ENCODE peak calls at places on chromosome 11, in five cellular contexts. V is BJ, X is sigmoid colon, M is A549, C is hepatocyte. K is an unnamed sample.

GRCh38 chr11:58575377-58576020 is at the start of gene LPXN:
- DNase-seq in V (no peak), X (no peak), M (no peak), C (no peak), K (peak)

GRCh38 chr11:73907191-73907590 is 30.4 kb downstream of the PAAF1 start:
- DNase-seq in V (no peak), X (no peak), M (peak), C (no peak), K (no peak)

GRCh38 chr11:1194231-1194976 is 28.5 kb upstream of the MUC5B start:
- DNase-seq in V (no peak), X (peak), M (no peak), C (no peak), K (no peak)

GRCh38 chr11:108592591-108593213 is 866 bp downstream of the EXPH5 start:
- DNase-seq in V (no peak), X (no peak), M (no peak), C (peak), K (peak)

GRCh38 chr11:2256293-2256913 is 14.0 kb downstream of the ASCL2 start:
- DNase-seq in V (no peak), X (no peak), M (no peak), C (peak), K (no peak)

GRCh38 chr11:1197886-1198765 is 24.7 kb upstream of the MUC5B start:
- DNase-seq in V (no peak), X (peak), M (no peak), C (no peak), K (no peak)

GRCh38 chr11:100776212-100776896 is 89.3 kb downstream of the ARHGAP42 start:
- DNase-seq in V (peak), X (no peak), M (peak), C (peak), K (no peak)

GRCh38 chr11:112730591-112730990 is 230.6 kb upstream of the NCAM1 start:
- DNase-seq in V (no peak), X (no peak), M (no peak), C (no peak), K (no peak)

GRCh38 chr11:33694346-33695050 is 6.1 kb downstream of the C11orf91 start:
- DNase-seq in V (no peak), X (no peak), M (no peak), C (no peak), K (no peak)

GRCh38 chr11:59216654-59217640 is 4.2 kb upstream of the MPEG1 start:
- DNase-seq in V (no peak), X (peak), M (no peak), C (no peak), K (peak)

GRCh38 chr11:131423715-131424114 is 53.3 kb downstream of the NTM start:
- DNase-seq in V (no peak), X (no peak), M (peak), C (peak), K (no peak)

GRCh38 chr11:6362868-6363678 is 27.2 kb upstream of the SMPD1 start:
- DNase-seq in V (no peak), X (peak), M (peak), C (peak), K (peak)

GRCh38 chr11:122717264-122717867 is 61.8 kb downstream of the UBASH3B start:
- DNase-seq in V (no peak), X (no peak), M (no peak), C (no peak), K (peak)

GRCh38 chr11:69000831-69001245 is 12.2 kb downstream of the MRGPRF start:
- DNase-seq in V (peak), X (peak), M (peak), C (peak), K (no peak)

GRCh38 chr11:36265793-36266628 is 23.2 kb downstream of the COMMD9 start:
- DNase-seq in V (no peak), X (peak), M (peak), C (peak), K (peak)

DNA sequence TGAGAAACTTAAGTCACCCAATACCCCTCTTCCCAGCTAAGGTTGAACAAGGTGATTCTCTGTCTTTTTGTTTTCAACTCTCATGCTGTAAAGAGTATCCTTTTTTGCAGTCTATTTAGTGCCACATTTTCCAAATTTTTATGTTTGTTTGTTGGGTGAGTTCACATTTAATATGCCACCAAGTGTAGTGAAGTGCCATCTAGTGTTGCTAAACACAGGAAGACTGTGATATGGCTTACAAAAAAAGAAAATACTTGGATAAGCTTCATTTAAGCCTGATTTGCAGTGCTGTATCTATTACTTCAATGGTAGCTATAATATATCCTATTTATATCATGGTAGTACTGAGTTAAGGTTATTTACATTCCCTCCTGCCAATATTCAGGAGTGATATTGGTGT is 319.2 kb upstream of the CHORDC1 start:
- DNase-seq in V (no peak), X (no peak), M (no peak), C (no peak), K (no peak)
- TF ChIP-seq CTCF in V (no peak), X (no peak), M (no peak), C (no peak), K (no peak)

DNA sequence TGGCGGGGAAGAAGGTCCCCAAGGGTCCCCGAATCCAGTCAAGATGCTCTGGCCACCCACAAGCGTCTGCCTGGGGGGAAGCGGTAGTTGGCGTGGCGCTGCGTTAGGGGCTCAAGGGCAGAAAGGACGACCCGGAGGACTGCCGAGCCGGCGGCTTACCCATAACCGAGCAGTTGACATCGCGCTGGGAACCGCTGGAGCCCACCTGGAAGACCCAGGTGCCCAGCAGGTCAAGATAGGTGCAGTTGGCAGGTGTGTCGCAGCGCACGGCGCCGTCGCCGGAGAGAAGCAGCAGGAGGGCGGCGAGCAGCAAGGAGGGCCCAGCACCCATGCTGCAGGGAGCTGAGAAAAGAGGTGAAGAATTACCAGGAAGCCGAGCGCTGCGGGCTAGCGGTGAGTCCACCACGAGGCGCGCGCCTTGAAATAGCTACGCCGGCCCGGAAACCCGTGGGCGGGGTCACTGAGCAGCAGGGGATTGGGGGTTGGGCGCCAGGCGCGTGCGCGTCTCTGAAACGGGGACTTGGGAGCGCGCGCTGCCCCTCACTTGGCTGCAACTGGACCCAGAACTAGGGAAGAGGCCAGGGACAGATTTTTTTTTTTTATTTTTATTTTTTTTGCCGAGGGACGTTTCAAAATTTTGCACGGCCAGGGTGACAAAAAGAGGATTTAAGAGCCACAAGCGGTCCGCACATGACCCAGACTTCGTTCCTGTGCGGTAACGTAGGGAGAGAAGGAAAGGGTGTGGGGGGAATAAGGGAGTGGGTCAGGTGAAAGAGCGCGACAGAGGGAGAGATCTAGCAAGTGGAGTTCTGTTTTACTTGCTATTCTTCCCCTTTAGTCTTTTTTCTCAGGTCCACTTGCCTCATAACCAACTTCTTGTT is at the start of gene CTSC:
- DNase-seq in V (no peak), X (peak), M (peak), C (peak), K (peak)
- TF ChIP-seq CTCF in V (peak), X (no peak), M (no peak), C (peak), K (peak)

DNA sequence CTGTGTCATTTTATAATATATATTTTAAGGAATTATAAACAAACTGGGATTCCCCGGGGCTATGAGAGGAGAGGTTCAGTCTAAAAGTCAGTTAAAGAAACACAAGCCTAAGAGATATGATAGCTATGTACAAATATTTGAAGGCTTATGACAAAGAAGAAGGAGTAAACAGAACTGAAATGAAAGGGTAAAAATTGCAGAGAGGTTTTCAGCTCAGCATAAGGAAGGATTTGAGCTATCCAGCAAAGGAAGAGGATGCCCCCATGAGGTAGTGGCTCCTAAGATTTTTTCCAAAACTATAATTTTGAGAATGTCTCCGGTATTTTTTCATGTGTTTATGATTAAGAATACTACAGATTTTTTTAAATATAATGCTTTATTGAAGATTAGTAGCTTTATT is 57.9 kb upstream of the ANGPTL5 start:
- DNase-seq in V (no peak), X (no peak), M (peak), C (no peak), K (no peak)
- TF ChIP-seq CTCF in V (peak), X (no peak), M (peak), C (peak), K (no peak)

GRCh38 chr11:129785383-129786111 is 30.1 kb upstream of the TMEM45B start:
- DNase-seq in V (no peak), X (no peak), M (peak), C (no peak), K (no peak)
- TF ChIP-seq CTCF in V (peak), X (no peak), M (peak), C (peak), K (no peak)

DNA sequence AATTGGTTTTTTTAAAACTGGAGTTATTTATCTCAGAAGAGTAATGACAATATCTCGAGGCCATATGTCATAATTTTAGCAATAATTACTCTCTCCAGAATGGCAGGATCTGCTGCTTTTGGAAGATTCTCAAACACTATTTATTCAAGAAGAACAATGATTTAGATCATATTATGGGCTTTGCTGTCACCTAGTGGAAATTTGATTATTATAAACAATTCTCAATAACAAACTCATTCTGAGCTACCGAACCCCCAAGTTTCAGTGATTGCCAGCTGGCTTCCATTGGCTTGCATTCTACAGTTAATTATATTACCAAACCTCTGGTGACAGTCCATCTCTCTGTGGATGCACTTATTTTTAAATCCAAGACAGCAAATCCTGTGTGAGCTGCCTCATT is 27.9 kb upstream of the SLC36A4 start:
- DNase-seq in V (no peak), X (no peak), M (peak), C (no peak), K (peak)
- TF ChIP-seq CTCF in V (peak), X (peak), M (peak), C (peak), K (peak)

GRCh38 chr11:3959015-3959917 is 103.8 kb downstream of the STIM1 start:
- DNase-seq in V (no peak), X (no peak), M (peak), C (no peak), K (no peak)
- TF ChIP-seq CTCF in V (peak), X (no peak), M (peak), C (no peak), K (no peak)

GRCh38 chr11:17645190-17645970 is 74.0 kb upstream of the MYOD1 start:
- DNase-seq in V (no peak), X (no peak), M (no peak), C (no peak), K (peak)
- TF ChIP-seq CTCF in V (no peak), X (no peak), M (no peak), C (no peak), K (no peak)

GRCh38 chr11:32610926-32611325 is 27.3 kb downstream of the EIF3M start:
- DNase-seq in V (no peak), X (no peak), M (no peak), C (no peak), K (no peak)
- TF ChIP-seq CTCF in V (no peak), X (no peak), M (no peak), C (no peak), K (no peak)

DNA sequence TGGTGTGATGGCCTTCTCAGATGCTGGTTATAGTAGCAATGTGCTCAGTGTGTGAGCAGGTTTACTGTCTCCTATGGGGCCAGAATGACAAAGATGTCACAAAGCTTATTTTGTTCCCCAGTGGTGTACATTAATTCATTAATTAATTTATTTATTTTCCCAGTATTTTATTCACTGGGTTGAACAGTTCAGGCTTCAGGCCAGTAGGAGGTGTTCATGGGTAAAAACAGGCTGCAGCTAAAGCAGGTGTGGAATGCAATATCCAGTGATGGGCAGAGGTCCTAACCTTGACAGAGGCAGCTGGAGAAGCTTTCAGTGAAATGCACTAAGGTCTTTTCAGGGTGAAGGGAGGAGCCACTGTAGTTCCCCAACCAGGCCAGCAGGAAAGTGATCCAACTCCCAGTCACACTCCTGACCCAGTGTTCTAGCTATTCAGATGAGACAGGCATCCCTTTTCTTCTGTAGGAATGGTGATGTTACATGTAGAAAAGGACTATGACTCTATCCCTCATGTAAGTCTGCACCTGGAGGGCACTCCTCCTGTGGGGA is 7.8 kb upstream of the FANCF start:
- DNase-seq in V (no peak), X (no peak), M (no peak), C (no peak), K (no peak)
- TF ChIP-seq CTCF in V (peak), X (no peak), M (no peak), C (no peak), K (peak)

K was measured in GM10248.